ENCODE peak calls at places on chromosomes 6 and 20, in eight cellular contexts. S is amygdala; G is stimulated activated CD4-positive, alpha-beta T cell treated with anti-CD3 and anti-CD28 coated beads, Interleukin-1b, Interleukin-23, amount 100 ng/mL, for 24 hours; M is cardiac fibroblast; D is tibial artery; N is stimulated activated CD8-positive, alpha-beta memory T cell treated with anti-CD3 and anti-CD28 coated beads, Interleukin-15, amount 100 ng/mL, for 1 hour; Y is NCI-H1092 treated with DMSO at 0.1 percent for 48 hours; H is NCI-H2107. K is an unnamed sample.

GRCh38 chr20:36491901-36492617 is 49.3 kb upstream of the MYL9 start:
- DNase-seq in S (no peak), G (no peak), M (peak), D (no peak), N (peak), Y (no peak), H (no peak), K (no peak)

GRCh38 chr20:35820715-35821114 is 48.9 kb downstream of the PHF20 start:
- DNase-seq in S (no peak), G (no peak), M (peak), D (no peak), N (no peak), Y (no peak), H (no peak), K (no peak)

GRCh38 chr20:5513975-5514516 is 197.3 kb upstream of the PROKR2 start:
- DNase-seq in S (no peak), G (no peak), M (no peak), D (no peak), N (no peak), Y (no peak), H (no peak), K (no peak)

GRCh38 chr20:32969356-32970114 is 34.7 kb downstream of the SUN5 start:
- DNase-seq in S (no peak), G (no peak), M (no peak), D (peak), N (no peak), Y (no peak), H (no peak), K (no peak)

GRCh38 chr6:99349620-99350141 is at the start of gene FAXC:
- DNase-seq in S (no peak), G (no peak), M (peak), D (peak), N (no peak), Y (peak), H (peak), K (no peak)

GRCh38 chr6:138824482-138825134 is 28.7 kb downstream of the ECT2L start:
- DNase-seq in S (no peak), G (no peak), M (no peak), D (no peak), N (no peak), Y (no peak), H (no peak), K (no peak)

GRCh38 chr20:58903636-58904035 is 51.1 kb downstream of the GNAS start:
- DNase-seq in S (no peak), G (no peak), M (no peak), D (no peak), N (no peak), Y (no peak), H (no peak), K (no peak)

GRCh38 chr6:94751641-94752329 is 825.5 kb upstream of the MANEA start:
- DNase-seq in S (no peak), G (no peak), M (no peak), D (no peak), N (no peak), Y (no peak), H (no peak), K (no peak)

GRCh38 chr6:156599977-156600647 is 177.1 kb upstream of the ARID1B start:
- DNase-seq in S (no peak), G (no peak), M (no peak), D (no peak), N (no peak), Y (no peak), H (no peak), K (no peak)

GRCh38 chr6:105645166-105645565 is 242.3 kb upstream of the PREP start:
- DNase-seq in S (no peak), G (no peak), M (no peak), D (no peak), N (no peak), Y (no peak), H (no peak), K (no peak)

GRCh38 chr6:99885051-99885450 is 109.0 kb downstream of the MCHR2 start:
- DNase-seq in S (no peak), G (no peak), M (no peak), D (no peak), N (no peak), Y (no peak), H (no peak), K (no peak)

GRCh38 chr20:54173653-54174451 is at the start of gene CYP24A1:
- DNase-seq in S (no peak), G (no peak), M (no peak), D (no peak), N (no peak), Y (no peak), H (no peak), K (no peak)

GRCh38 chr6:169988769-169989550 is 237.5 kb downstream of the ERMARD start:
- DNase-seq in S (no peak), G (no peak), M (no peak), D (peak), N (no peak), Y (no peak), H (no peak), K (no peak)

GRCh38 chr6:37706749-37707148 is 9.1 kb upstream of the MDGA1 start:
- DNase-seq in S (no peak), G (no peak), M (no peak), D (no peak), N (no peak), Y (no peak), H (no peak), K (no peak)

GRCh38 chr6:78243519-78243918 is 590.7 kb downstream of the MEI4 start:
- DNase-seq in S (no peak), G (no peak), M (peak), D (no peak), N (no peak), Y (no peak), H (no peak), K (no peak)

GRCh38 chr6:139391709-139392108 is 17.3 kb upstream of the CITED2 start:
- DNase-seq in S (no peak), G (no peak), M (no peak), D (no peak), N (no peak), Y (no peak), H (no peak), K (no peak)